ENCODE peak calls at places on chromosomes 5 and 9, in seven cellular contexts. V is GM04503, G is left ventricle myocardium inferior, F is caudate nucleus, U is activated T-cell treated with anti-CD3 and anti-CD28 coated beads for 1 hour, K is SW480, P is heart left ventricle. Q is an unnamed sample.

GRCh38 chr5:103427326-103427725 is 135.3 kb downstream of the NUDT12 start:
- DNase-seq in V (no peak), G (no peak), F (no peak), U (no peak), K (no peak), P (no peak), Q (no peak)

GRCh38 chr9:124293712-124294504 is 36.2 kb downstream of the NEK6 start:
- DNase-seq in V (no peak), G (no peak), F (no peak), U (no peak), K (no peak), P (no peak), Q (no peak)

GRCh38 chr9:108473209-108474112 is 382.3 kb downstream of the ACTL7B start:
- DNase-seq in V (no peak), G (no peak), F (no peak), U (no peak), K (no peak), P (no peak), Q (no peak)

GRCh38 chr5:69007726-69008368 is 86.0 kb upstream of the SLC30A5 start:
- DNase-seq in V (no peak), G (peak), F (peak), U (peak), K (peak), P (peak), Q (peak)

GRCh38 chr9:126523621-126524111 is 90.1 kb upstream of the LMX1B start:
- DNase-seq in V (no peak), G (no peak), F (no peak), U (no peak), K (no peak), P (no peak), Q (no peak)

GRCh38 chr9:94861589-94862241 is 135.2 kb downstream of the AOPEP start:
- DNase-seq in V (peak), G (no peak), F (no peak), U (no peak), K (peak), P (no peak), Q (no peak)

GRCh38 chr5:146521403-146522106 is 5.6 kb upstream of the GPR151 start:
- DNase-seq in V (no peak), G (no peak), F (no peak), U (no peak), K (no peak), P (no peak), Q (no peak)

GRCh38 chr5:139955616-139956283 is 87.3 kb downstream of the NRG2 start:
- DNase-seq in V (no peak), G (no peak), F (no peak), U (no peak), K (peak), P (no peak), Q (no peak)

GRCh38 chr5:77230727-77231469 is 20.4 kb downstream of the PDE8B start:
- DNase-seq in V (no peak), G (no peak), F (no peak), U (no peak), K (no peak), P (no peak), Q (no peak)

GRCh38 chr5:179404321-179405053 is 59.2 kb upstream of the ADAMTS2 start:
- DNase-seq in V (no peak), G (no peak), F (no peak), U (no peak), K (no peak), P (no peak), Q (no peak)

GRCh38 chr5:171957591-171958251 is 48.7 kb downstream of the FBXW11 start:
- DNase-seq in V (no peak), G (no peak), F (no peak), U (no peak), K (no peak), P (no peak), Q (no peak)

GRCh38 chr9:135343136-135343535 is 136.4 kb upstream of the PPP1R26 start:
- DNase-seq in V (no peak), G (no peak), F (no peak), U (no peak), K (no peak), P (no peak), Q (no peak)

GRCh38 chr9:137435980-137436760 is 5.0 kb downstream of the ENTPD8 start:
- DNase-seq in V (peak), G (peak), F (no peak), U (no peak), K (peak), P (peak), Q (peak)

GRCh38 chr9:35162605-35163315 is 951 bp downstream of the UNC13B start:
- DNase-seq in V (no peak), G (no peak), F (no peak), U (no peak), K (peak), P (no peak), Q (peak)

GRCh38 chr5:72363146-72363802 is 43.1 kb downstream of the PTCD2 start:
- DNase-seq in V (no peak), G (no peak), F (no peak), U (no peak), K (peak), P (no peak), Q (no peak)

GRCh38 chr5:56011835-56012234 is 17.1 kb upstream of the IL6ST start:
- DNase-seq in V (peak), G (no peak), F (no peak), U (no peak), K (no peak), P (no peak), Q (no peak)

GRCh38 chr5:103785569-103785968 is 223.0 kb upstream of the NUDT12 start:
- DNase-seq in V (no peak), G (no peak), F (no peak), U (no peak), K (no peak), P (no peak), Q (no peak)

GRCh38 chr5:81233080-81233634 is at the start of gene CKMT2:
- DNase-seq in V (no peak), G (peak), F (no peak), U (no peak), K (peak), P (peak), Q (peak)

GRCh38 chr9:126474201-126474765 is 139.4 kb upstream of the LMX1B start:
- DNase-seq in V (peak), G (no peak), F (no peak), U (no peak), K (no peak), P (no peak), Q (no peak)

GRCh38 chr5:97550818-97551217 is 367.8 kb upstream of the RIOK2 start:
- DNase-seq in V (no peak), G (no peak), F (no peak), U (no peak), K (no peak), P (no peak), Q (no peak)

GRCh38 chr9:122948313-122948712 is 7.5 kb downstream of the RABGAP1 start:
- DNase-seq in V (no peak), G (no peak), F (no peak), U (no peak), K (no peak), P (no peak), Q (no peak)

GRCh38 chr9:124394596-124394995 is 20.6 kb downstream of the PSMB7 start:
- DNase-seq in V (no peak), G (no peak), F (no peak), U (no peak), K (no peak), P (no peak), Q (no peak)

GRCh38 chr5:40755093-40755406 is 711 bp downstream of the TTC33 start:
- DNase-seq in V (no peak), G (peak), F (peak), U (peak), K (peak), P (peak), Q (peak)

GRCh38 chr9:4980046-4980727 is 4.9 kb upstream of the JAK2 start:
- DNase-seq in V (no peak), G (no peak), F (no peak), U (no peak), K (peak), P (no peak), Q (peak)

GRCh38 chr5:142548739-142549275 is 137.1 kb downstream of the FGF1 start:
- DNase-seq in V (peak), G (no peak), F (no peak), U (no peak), K (peak), P (peak), Q (peak)

GRCh38 chr5:39427225-39427624 is 2.4 kb upstream of the DAB2 start:
- DNase-seq in V (no peak), G (no peak), F (no peak), U (no peak), K (no peak), P (no peak), Q (no peak)

GRCh38 chr5:33816791-33817190 is 75.0 kb downstream of the ADAMTS12 start:
- DNase-seq in V (no peak), G (no peak), F (no peak), U (no peak), K (no peak), P (no peak), Q (no peak)

GRCh38 chr5:90636948-90637347 is 78.4 kb downstream of the ADGRV1 start:
- DNase-seq in V (no peak), G (no peak), F (no peak), U (no peak), K (no peak), P (no peak), Q (no peak)

GRCh38 chr5:115428676-115429075 is 115.9 kb downstream of the FEM1C start:
- DNase-seq in V (no peak), G (no peak), F (no peak), U (no peak), K (no peak), P (no peak), Q (no peak)